ENCODE peak calls at places on chromosomes 1 and 21, in four cellular contexts. I is stimulated activated CD8-positive, alpha-beta memory T cell treated with anti-CD3 and anti-CD28 coated beads, Interleukin-7, amount 100 ng/mL, for 24 hours; A is activated T-cell treated with anti-CD3 and anti-CD28 coated beads, Interleukin-2, amount 50 U/mL, for 1 hour; G is HT-29. F is an unnamed sample.

GRCh38 chr1:159981351-159982055 is 27.5 kb upstream of the SLAMF9 start:
- DNase-seq in G (no peak), A (no peak), I (no peak), F (no peak)

GRCh38 chr1:224178894-224179293 is 4.1 kb upstream of the DEGS1 start:
- DNase-seq in G (no peak), I (no peak), A (no peak), F (no peak)

GRCh38 chr1:48258106-48258505 is 35.6 kb downstream of the SLC5A9 start:
- DNase-seq in A (no peak), G (no peak), I (no peak), F (no peak)

GRCh38 chr1:39266269-39266668 is 61.8 kb downstream of the MACF1 start:
- DNase-seq in G (peak), I (no peak), A (no peak), F (no peak)

GRCh38 chr1:186753241-186753640 is 73.0 kb upstream of the PTGS2 start:
- DNase-seq in G (no peak), I (no peak), A (no peak), F (no peak)

GRCh38 chr1:16719571-16720402 is 20.5 kb upstream of the RNU1-4 start:
- DNase-seq in G (no peak), I (no peak), A (peak), F (peak)

GRCh38 chr1:107976431-107977215 is 11.6 kb upstream of the VAV3 start:
- DNase-seq in A (no peak), G (no peak), I (no peak), F (no peak)

GRCh38 chr1:57269621-57270235 is 154.1 kb downstream of the DAB1 start:
- DNase-seq in A (no peak), I (no peak), G (no peak), F (no peak)

GRCh38 chr1:68128157-68128556 is 77.7 kb upstream of the DIRAS3 start:
- DNase-seq in I (no peak), G (peak), A (no peak), F (no peak)

GRCh38 chr1:150789396-150789795 is 18.7 kb downstream of the CTSK start:
- DNase-seq in I (no peak), A (no peak), G (no peak), F (no peak)

GRCh38 chr1:3910769-3911520 is 10.9 kb upstream of the C1orf174 start:
- DNase-seq in I (peak), A (peak), G (peak), F (peak)

GRCh38 chr1:159161001-159161718 is 10.3 kb upstream of the CADM3 start:
- DNase-seq in I (peak), A (peak), G (peak), F (peak)

GRCh38 chr1:88985033-88985432 is 7.4 kb downstream of the KYAT3 start:
- DNase-seq in I (no peak), A (no peak), G (peak), F (no peak)

GRCh38 chr1:183043872-183044859 is 20.9 kb downstream of the LAMC1 start:
- DNase-seq in A (no peak), G (no peak), I (no peak), F (no peak)

GRCh38 chr21:21624674-21625073 is 626.5 kb downstream of the NCAM2 start:
- DNase-seq in A (no peak), I (no peak), G (no peak), F (no peak)

GRCh38 chr1:17475729-17476128 is 36.3 kb upstream of the RCC2 start:
- DNase-seq in G (no peak), A (no peak), I (no peak), F (no peak)

GRCh38 chr1:113567427-113567826 is 177.1 kb downstream of the MAGI3 start:
- DNase-seq in A (no peak), G (no peak), I (no peak), F (no peak)

GRCh38 chr1:153493343-153493960 is 33.0 kb upstream of the S100A7 start:
- DNase-seq in G (no peak), A (no peak), I (no peak), F (no peak)

GRCh38 chr21:33936221-33937038 is 20.8 kb upstream of the ATP5PO start:
- DNase-seq in A (peak), I (no peak), G (no peak), F (no peak)

GRCh38 chr1:235917267-235917811 is 50.6 kb upstream of the LYST start:
- DNase-seq in G (peak), A (peak), I (peak), F (no peak)

GRCh38 chr1:58293388-58293787 is 253.1 kb downstream of the OMA1 start:
- DNase-seq in I (no peak), G (no peak), A (no peak), F (no peak)

GRCh38 chr1:228494391-228494790 is 7.2 kb downstream of the RNF187 start:
- DNase-seq in A (no peak), I (no peak), G (no peak), F (no peak)

F was measured in type B pancreatic cell.